ENCODE peak calls at places on chromosome X, in four cellular contexts. T is endodermal cell, F is fibroblast of pulmonary artery, Z is uterus. Y is an unnamed sample.

GRCh38 chrX:130173190-130173895 is 1.6 kb downstream of the RAB33A start:
- DNase-seq in T (no peak), F (peak), Z (peak), Y (peak)

GRCh38 chrX:105282077-105282476 is 61.6 kb upstream of the TEX13A start:
- DNase-seq in T (no peak), F (peak), Z (no peak), Y (peak)

GRCh38 chrX:75547783-75548182 is 24.9 kb upstream of the ZDHHC15 start:
- DNase-seq in T (no peak), F (peak), Z (no peak), Y (no peak)

GRCh38 chrX:38816158-38816557 is 14.9 kb downstream of the MID1IP1 start:
- DNase-seq in T (no peak), F (no peak), Z (no peak), Y (no peak)

GRCh38 chrX:155662297-155662696 is 49.5 kb upstream of the TMLHE start:
- DNase-seq in T (peak), F (peak), Z (no peak), Y (peak)

GRCh38 chrX:132774312-132774711 is 184.1 kb downstream of the HS6ST2 start:
- DNase-seq in T (no peak), F (no peak), Z (no peak), Y (no peak)

GRCh38 chrX:14554132-14554715 is 24.9 kb downstream of the GLRA2 start:
- DNase-seq in T (no peak), F (no peak), Z (no peak), Y (no peak)

GRCh38 chrX:138986866-138987265 is 275.3 kb upstream of the FGF13 start:
- DNase-seq in T (no peak), F (no peak), Z (no peak), Y (peak)

GRCh38 chrX:100682939-100683338 is 38.9 kb downstream of the SRPX2 start:
- DNase-seq in T (no peak), F (no peak), Z (no peak), Y (no peak)

GRCh38 chrX:43474321-43474720 is 181.8 kb upstream of the MAOA start:
- DNase-seq in T (peak), F (no peak), Z (no peak), Y (no peak)

GRCh38 chrX:154059729-154060245 is 37.7 kb downstream of the MECP2 start:
- DNase-seq in T (no peak), F (no peak), Z (no peak), Y (peak)
- H3K4me3 ChIP-seq in T (no peak), F (no peak), Z (no peak), Y (no peak)

GRCh38 chrX:73262991-73263390 is 48.3 kb upstream of the NAP1L2 start:
- DNase-seq in T (no peak), F (no peak), Z (no peak), Y (peak)
- TF ChIP-seq CTCF in T (peak), F (no peak), Z (no peak), Y (peak)

DNA sequence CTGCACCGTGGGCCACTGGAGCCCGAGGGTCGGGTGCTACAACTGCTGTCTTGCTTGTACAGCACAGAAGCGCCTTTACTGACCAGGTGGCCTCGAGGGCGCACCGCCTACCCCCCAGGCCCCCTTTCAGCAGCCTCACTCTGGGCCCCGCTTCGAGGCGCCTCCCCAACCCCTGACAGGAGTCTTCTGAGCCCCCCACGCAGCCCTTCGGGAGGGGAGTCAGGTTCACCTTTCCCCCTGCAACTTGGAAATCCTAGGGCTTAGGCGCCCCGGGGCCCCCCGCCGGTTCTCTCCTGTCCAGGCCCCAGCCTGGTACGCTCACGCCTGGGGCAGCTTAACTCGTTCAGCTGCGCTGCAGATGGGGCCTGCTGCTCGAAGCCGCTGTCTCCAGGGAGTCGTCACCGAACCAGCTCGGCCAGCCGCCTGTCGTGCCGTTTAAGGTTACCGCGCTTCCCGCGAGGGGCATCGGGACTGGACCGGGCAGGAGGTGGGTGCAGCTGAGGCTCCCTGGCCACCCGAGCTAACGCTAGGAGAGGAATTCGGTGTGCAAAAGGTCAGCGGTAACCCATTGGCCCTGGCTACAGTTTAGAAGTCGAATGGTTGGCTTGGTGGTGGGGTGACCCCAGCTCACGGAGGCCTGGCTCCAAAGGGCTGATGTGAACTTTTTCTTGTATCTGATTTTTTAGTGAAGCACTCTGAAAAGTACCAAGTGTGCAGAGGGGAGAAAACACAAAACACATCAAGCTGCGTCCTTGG is 58.9 kb upstream of the BCOR start:
- DNase-seq in T (peak), F (no peak), Z (no peak), Y (no peak)
- H3K4me3 ChIP-seq in T (no peak), F (no peak), Z (no peak), Y (no peak)

DNA sequence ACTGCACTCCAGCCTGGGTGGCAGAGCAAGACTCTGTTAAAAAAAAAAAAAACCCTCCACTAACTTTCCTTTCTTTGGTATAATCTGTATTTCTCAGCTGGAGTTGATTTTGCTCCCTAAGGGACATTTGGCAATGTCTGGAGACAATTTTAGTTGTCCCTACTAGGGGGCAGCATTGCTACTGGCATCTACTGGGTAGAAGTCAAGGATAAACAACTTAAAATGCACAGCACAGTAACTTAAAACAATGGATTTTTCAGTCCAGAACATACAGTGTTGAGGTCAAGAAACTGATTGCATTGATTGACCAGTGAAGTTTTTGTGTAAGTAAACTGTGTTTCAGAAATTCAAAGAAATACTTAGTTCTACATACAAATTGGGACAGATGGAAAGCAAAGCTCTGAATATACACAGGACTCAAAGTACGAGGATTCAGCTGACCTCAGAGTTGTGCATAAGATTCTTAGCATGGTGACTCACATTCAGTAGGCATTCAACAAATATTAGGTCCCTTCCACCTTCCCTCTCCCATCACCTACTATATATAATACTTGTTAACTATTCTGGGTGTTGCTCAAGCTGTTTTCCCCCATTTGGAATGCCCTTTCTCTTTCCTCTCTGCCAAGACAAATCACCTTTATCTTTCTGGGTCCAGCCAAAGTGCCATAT is 8.8 kb downstream of the DDX53 start:
- DNase-seq in T (no peak), F (peak), Z (no peak), Y (peak)
- TF ChIP-seq CTCF in T (peak), F (peak), Z (no peak), Y (peak)

GRCh38 chrX:46587158-46587557 is 13.6 kb downstream of the CHST7 start:
- DNase-seq in T (no peak), F (peak), Z (no peak), Y (peak)
- H3K4me3 ChIP-seq in T (no peak), F (peak), Z (no peak), Y (no peak)

GRCh38 chrX:71870337-71871098 is 40.1 kb upstream of the NHSL2 start:
- DNase-seq in T (peak), F (peak), Z (no peak), Y (peak)
- TF ChIP-seq CTCF in T (peak), F (peak), Z (no peak), Y (peak)

DNA sequence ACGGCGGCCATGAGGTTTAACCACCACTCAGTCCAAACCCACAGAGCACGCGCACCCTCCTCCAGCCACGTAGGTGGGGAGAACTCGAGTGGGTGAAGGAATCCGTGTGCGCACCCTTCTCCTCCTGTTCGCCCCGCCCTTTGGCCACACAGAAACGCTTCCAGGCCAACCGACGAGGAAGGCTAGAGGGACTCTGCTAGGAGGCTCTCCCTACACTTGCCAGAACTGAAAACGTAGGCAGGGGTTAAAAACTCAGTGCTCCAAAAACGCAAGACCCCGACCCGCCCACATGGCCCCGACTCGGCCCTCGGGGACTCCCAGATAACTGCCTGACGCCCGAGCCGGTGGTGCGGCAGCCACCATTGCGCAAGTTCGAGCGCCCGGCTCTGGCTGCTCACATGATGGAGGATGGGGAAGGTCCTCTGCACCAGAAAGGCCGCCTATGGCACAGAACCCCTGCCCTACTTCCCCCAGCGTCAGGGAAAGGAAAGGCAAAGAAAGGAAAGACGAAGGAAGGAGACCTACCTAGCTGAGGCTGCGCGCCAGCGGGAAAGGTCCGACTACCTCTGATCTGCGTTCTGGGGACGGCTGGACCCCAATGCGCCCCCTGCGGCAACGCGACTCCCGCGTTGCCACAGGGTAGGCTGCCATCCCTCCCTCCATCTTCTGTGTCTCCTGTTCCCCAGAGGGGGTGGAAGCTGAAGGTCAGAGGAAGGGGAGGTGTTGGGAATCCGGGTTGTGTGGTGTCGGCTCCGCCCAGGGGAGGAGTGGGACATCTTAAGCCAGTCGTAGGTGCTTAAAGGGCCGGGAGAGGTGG is 201.9 kb upstream of the AGTR2 start:
- DNase-seq in T (peak), F (peak), Z (no peak), Y (peak)
- H3K4me3 ChIP-seq in T (peak), F (peak), Z (peak), Y (peak)

GRCh38 chrX:81286075-81286474 is 84.2 kb downstream of the SH3BGRL start:
- DNase-seq in T (no peak), F (no peak), Z (no peak), Y (no peak)

GRCh38 chrX:81280148-81280547 is 78.2 kb downstream of the SH3BGRL start:
- DNase-seq in T (peak), F (no peak), Z (no peak), Y (peak)
- TF ChIP-seq CTCF in T (peak), F (peak), Z (no peak), Y (peak)